ENCODE peak calls at places on chromosome 19, in nine cellular contexts. One of them, this sample, is unnamed.

GRCh38 chr19:18637644-18638630 is 1.1 kb downstream of the KLHL26 start:
- DNase-seq in endodermal cell: peak; percentile 76
- DNase-seq in RWPE2: no peak
- DNase-seq in breast epithelium: no peak
- DNase-seq in HepG2: no peak
- DNase-seq in cardiac muscle cell: no peak
- DNase-seq in Karpas-422: peak; percentile 58
- DNase-seq in ovary: no peak
- DNase-seq in adrenal gland: peak; percentile 49
- DNase-seq in this sample: no peak

GRCh38 chr19:50817941-50818858 is 5.4 kb downstream of the KLK1 start:
- DNase-seq in adrenal gland: peak; percentile 81
- DNase-seq in RWPE2: no peak
- DNase-seq in ovary: no peak
- DNase-seq in HepG2: no peak
- DNase-seq in cardiac muscle cell: peak; percentile 81
- DNase-seq in endodermal cell: peak; percentile 98
- DNase-seq in breast epithelium: no peak
- DNase-seq in Karpas-422: peak; percentile 73
- DNase-seq in this sample: peak; percentile 29

GRCh38 chr19:22026687-22027086 is 15.9 kb upstream of the ZNF208 start:
- DNase-seq in HepG2: no peak
- DNase-seq in Karpas-422: no peak
- DNase-seq in ovary: no peak
- DNase-seq in endodermal cell: no peak
- DNase-seq in adrenal gland: no peak
- DNase-seq in breast epithelium: no peak
- DNase-seq in cardiac muscle cell: no peak
- DNase-seq in RWPE2: no peak
- DNase-seq in this sample: no peak

GRCh38 chr19:17435218-17435617 is 13.2 kb downstream of the TMEM221 start:
- DNase-seq in adrenal gland: no peak
- DNase-seq in cardiac muscle cell: no peak
- DNase-seq in ovary: no peak
- DNase-seq in endodermal cell: no peak
- DNase-seq in Karpas-422: no peak
- DNase-seq in breast epithelium: no peak
- DNase-seq in HepG2: no peak
- DNase-seq in RWPE2: no peak
- DNase-seq in this sample: no peak

GRCh38 chr19:34274827-34275625 is 20.7 kb downstream of the GARRE1 start:
- DNase-seq in ovary: no peak
- DNase-seq in HepG2: peak; percentile 85
- DNase-seq in Karpas-422: no peak
- DNase-seq in endodermal cell: no peak
- DNase-seq in adrenal gland: no peak
- DNase-seq in breast epithelium: no peak
- DNase-seq in cardiac muscle cell: no peak
- DNase-seq in RWPE2: no peak
- DNase-seq in this sample: no peak

GRCh38 chr19:57800696-57801095 is 14.0 kb downstream of the ZNF552 start:
- DNase-seq in breast epithelium: no peak
- DNase-seq in HepG2: no peak
- DNase-seq in ovary: no peak
- DNase-seq in cardiac muscle cell: no peak
- DNase-seq in RWPE2: no peak
- DNase-seq in Karpas-422: no peak
- DNase-seq in endodermal cell: no peak
- DNase-seq in adrenal gland: no peak
- DNase-seq in this sample: no peak

GRCh38 chr19:2235396-2236284 is 489 bp downstream of the PLEKHJ1 start:
- DNase-seq in RWPE2: no peak
- DNase-seq in HepG2: peak; percentile 85
- DNase-seq in breast epithelium: no peak
- DNase-seq in endodermal cell: no peak
- DNase-seq in ovary: no peak
- DNase-seq in adrenal gland: peak; percentile 45
- DNase-seq in Karpas-422: peak; percentile 62
- DNase-seq in cardiac muscle cell: peak; percentile 58
- DNase-seq in this sample: peak; percentile 13

GRCh38 chr19:50377051-50377441 is 789 bp downstream of the NR1H2 start:
- DNase-seq in breast epithelium: no peak
- DNase-seq in ovary: peak; percentile 46
- DNase-seq in RWPE2: no peak
- DNase-seq in adrenal gland: peak; percentile 35
- DNase-seq in Karpas-422: no peak
- DNase-seq in cardiac muscle cell: peak; percentile 21
- DNase-seq in HepG2: peak; percentile 12
- DNase-seq in endodermal cell: peak; percentile 90
- DNase-seq in this sample: peak; percentile 56

GRCh38 chr19:17779281-17779930 is 15.5 kb upstream of the B3GNT3 start:
- DNase-seq in cardiac muscle cell: no peak
- DNase-seq in RWPE2: no peak
- DNase-seq in Karpas-422: no peak
- DNase-seq in ovary: peak; percentile 46
- DNase-seq in HepG2: no peak
- DNase-seq in adrenal gland: peak; percentile 58
- DNase-seq in breast epithelium: no peak
- DNase-seq in endodermal cell: peak; percentile 92
- DNase-seq in this sample: no peak

GRCh38 chr19:39236527-39236926 is 8.3 kb downstream of the IFNL3 start:
- DNase-seq in breast epithelium: no peak
- DNase-seq in endodermal cell: no peak
- DNase-seq in HepG2: no peak
- DNase-seq in RWPE2: no peak
- DNase-seq in adrenal gland: no peak
- DNase-seq in Karpas-422: no peak
- DNase-seq in ovary: no peak
- DNase-seq in cardiac muscle cell: no peak
- DNase-seq in this sample: no peak

GRCh38 chr19:33098023-33098652 is 17.2 kb downstream of the GPATCH1 start:
- DNase-seq in cardiac muscle cell: no peak
- DNase-seq in adrenal gland: peak; percentile 9
- DNase-seq in endodermal cell: no peak
- DNase-seq in ovary: no peak
- DNase-seq in HepG2: peak; percentile 76
- DNase-seq in breast epithelium: no peak
- DNase-seq in Karpas-422: no peak
- DNase-seq in RWPE2: no peak
- DNase-seq in this sample: no peak

GRCh38 chr19:492091-492531 is 4.2 kb upstream of the MADCAM1 start:
- DNase-seq in cardiac muscle cell: no peak
- DNase-seq in breast epithelium: no peak
- DNase-seq in ovary: no peak
- DNase-seq in adrenal gland: no peak
- DNase-seq in Karpas-422: no peak
- DNase-seq in RWPE2: no peak
- DNase-seq in HepG2: no peak
- DNase-seq in endodermal cell: peak; percentile 81
- DNase-seq in this sample: no peak

GRCh38 chr19:41882568-41883462 is at the start of gene ARHGEF1:
- DNase-seq in cardiac muscle cell: peak; percentile 38
- DNase-seq in Karpas-422: peak; percentile 84
- DNase-seq in ovary: peak; percentile 49
- DNase-seq in endodermal cell: peak; percentile 73
- DNase-seq in adrenal gland: peak; percentile 48
- DNase-seq in breast epithelium: no peak
- DNase-seq in HepG2: no peak
- DNase-seq in RWPE2: peak; percentile 69
- DNase-seq in this sample: peak; percentile 66

GRCh38 chr19:35742121-35742724 is at the start of gene IGFLR1:
- DNase-seq in breast epithelium: no peak
- DNase-seq in Karpas-422: peak; percentile 66
- DNase-seq in RWPE2: no peak
- DNase-seq in endodermal cell: no peak
- DNase-seq in cardiac muscle cell: no peak
- DNase-seq in ovary: no peak
- DNase-seq in adrenal gland: no peak
- DNase-seq in HepG2: no peak
- DNase-seq in this sample: peak; percentile 87
- H3K4me1 ChIP-seq in breast epithelium: peaks cover 6% of the 10 kb centered on the region
- H3K4me1 ChIP-seq in Karpas-422: peaks cover 51% of the 10 kb centered on the region
- H3K4me1 ChIP-seq in RWPE2: no peaks in the 10 kb centered on the region
- H3K4me1 ChIP-seq in endodermal cell: no peaks in the 10 kb centered on the region
- H3K4me1 ChIP-seq in cardiac muscle cell: peaks cover 3% of the 10 kb centered on the region
- H3K4me1 ChIP-seq in ovary: peaks cover 12% of the 10 kb centered on the region
- H3K4me1 ChIP-seq in adrenal gland: peaks cover 25% of the 10 kb centered on the region
- H3K4me1 ChIP-seq in HepG2: peaks cover 40% of the 10 kb centered on the region
- H3K4me1 ChIP-seq in this sample: peaks cover 75% of the 10 kb centered on the region

GRCh38 chr19:13189600-13189999 is 39.4 kb downstream of the IER2 start:
- DNase-seq in Karpas-422: peak; percentile 29
- DNase-seq in HepG2: peak; percentile 40
- DNase-seq in endodermal cell: peak; percentile 55
- DNase-seq in adrenal gland: no peak
- DNase-seq in RWPE2: no peak
- DNase-seq in ovary: no peak
- DNase-seq in cardiac muscle cell: no peak
- DNase-seq in breast epithelium: no peak
- DNase-seq in this sample: no peak
- H3K4me1 ChIP-seq in Karpas-422: no peaks in the 10 kb centered on the region
- H3K4me1 ChIP-seq in HepG2: peaks cover 33% of the 10 kb centered on the region
- H3K4me1 ChIP-seq in endodermal cell: no peaks in the 10 kb centered on the region
- H3K4me1 ChIP-seq in adrenal gland: no peaks in the 10 kb centered on the region
- H3K4me1 ChIP-seq in RWPE2: no peaks in the 10 kb centered on the region
- H3K4me1 ChIP-seq in ovary: no peaks in the 10 kb centered on the region
- H3K4me1 ChIP-seq in cardiac muscle cell: no peaks in the 10 kb centered on the region
- H3K4me1 ChIP-seq in breast epithelium: no peaks in the 10 kb centered on the region
- H3K4me1 ChIP-seq in this sample: peaks cover 22% of the 10 kb centered on the region

GRCh38 chr19:29413435-29413834 is 112.4 kb upstream of the VSTM2B start:
- DNase-seq in ovary: no peak
- DNase-seq in cardiac muscle cell: no peak
- DNase-seq in RWPE2: no peak
- DNase-seq in endodermal cell: no peak
- DNase-seq in Karpas-422: no peak
- DNase-seq in adrenal gland: no peak
- DNase-seq in HepG2: no peak
- DNase-seq in breast epithelium: no peak
- DNase-seq in this sample: no peak

GRCh38 chr19:29415507-29415906 is 110.3 kb upstream of the VSTM2B start:
- DNase-seq in breast epithelium: no peak
- DNase-seq in ovary: no peak
- DNase-seq in cardiac muscle cell: no peak
- DNase-seq in Karpas-422: peak; percentile 47
- DNase-seq in RWPE2: no peak
- DNase-seq in HepG2: no peak
- DNase-seq in endodermal cell: peak; percentile 83
- DNase-seq in adrenal gland: no peak
- DNase-seq in this sample: no peak

GRCh38 chr19:29409121-29409862 is 116.5 kb upstream of the VSTM2B start:
- DNase-seq in Karpas-422: no peak
- DNase-seq in RWPE2: no peak
- DNase-seq in adrenal gland: no peak
- DNase-seq in endodermal cell: no peak
- DNase-seq in HepG2: no peak
- DNase-seq in breast epithelium: no peak
- DNase-seq in ovary: no peak
- DNase-seq in cardiac muscle cell: no peak
- DNase-seq in this sample: no peak

GRCh38 chr19:29405728-29405995 is 120.1 kb upstream of the VSTM2B start:
- DNase-seq in adrenal gland: no peak
- DNase-seq in cardiac muscle cell: no peak
- DNase-seq in RWPE2: no peak
- DNase-seq in ovary: no peak
- DNase-seq in endodermal cell: no peak
- DNase-seq in breast epithelium: no peak
- DNase-seq in HepG2: no peak
- DNase-seq in Karpas-422: no peak
- DNase-seq in this sample: no peak

DNA sequence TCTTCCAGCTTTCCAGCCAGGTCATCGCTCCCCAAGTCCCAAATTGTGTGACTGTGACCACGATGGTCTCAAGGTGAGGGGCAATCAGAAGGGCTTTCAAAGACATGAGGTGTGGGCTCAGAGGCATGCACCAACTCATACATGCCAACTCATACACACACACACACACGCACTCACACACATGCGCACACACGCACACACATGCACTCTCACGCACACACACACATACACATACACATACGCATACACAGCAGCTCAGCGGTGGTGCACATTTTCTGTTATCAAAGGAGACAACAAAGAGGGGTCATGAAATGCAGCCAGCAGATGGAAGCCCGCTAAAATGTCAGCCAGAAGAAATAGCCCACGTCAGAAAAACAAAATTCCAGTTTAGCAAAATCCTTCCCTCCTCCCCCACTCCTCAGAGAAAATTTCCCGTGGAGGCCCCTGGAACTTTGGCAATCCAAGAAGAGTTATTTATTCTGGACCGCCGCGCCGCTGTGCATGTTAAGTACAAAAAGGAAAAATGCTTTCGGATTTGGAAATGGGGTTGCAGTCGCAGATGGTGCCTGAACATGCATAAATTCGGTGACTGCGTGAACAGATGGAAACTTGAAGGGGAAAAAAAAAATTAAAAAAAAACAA is 114.7 kb upstream of the VSTM2B start:
- DNase-seq in breast epithelium: no peak
- DNase-seq in cardiac muscle cell: no peak
- DNase-seq in adrenal gland: no peak
- DNase-seq in HepG2: no peak
- DNase-seq in endodermal cell: no peak
- DNase-seq in ovary: peak; percentile 44
- DNase-seq in RWPE2: no peak
- DNase-seq in Karpas-422: no peak
- DNase-seq in this sample: no peak
- H3K4me1 ChIP-seq in breast epithelium: no peaks in the 10 kb centered on the region
- H3K4me1 ChIP-seq in cardiac muscle cell: no peaks in the 10 kb centered on the region
- H3K4me1 ChIP-seq in adrenal gland: no peaks in the 10 kb centered on the region
- H3K4me1 ChIP-seq in HepG2: no peaks in the 10 kb centered on the region
- H3K4me1 ChIP-seq in endodermal cell: no peaks in the 10 kb centered on the region
- H3K4me1 ChIP-seq in ovary: no peaks in the 10 kb centered on the region
- H3K4me1 ChIP-seq in RWPE2: no peaks in the 10 kb centered on the region
- H3K4me1 ChIP-seq in Karpas-422: no peaks in the 10 kb centered on the region
- H3K4me1 ChIP-seq in this sample: no peaks in the 10 kb centered on the region

GRCh38 chr19:13840751-13841338 is 36.1 kb upstream of the NANOS3 start:
- DNase-seq in Karpas-422: no peak
- DNase-seq in breast epithelium: no peak
- DNase-seq in RWPE2: no peak
- DNase-seq in adrenal gland: no peak
- DNase-seq in ovary: no peak
- DNase-seq in cardiac muscle cell: no peak
- DNase-seq in HepG2: no peak
- DNase-seq in endodermal cell: no peak
- DNase-seq in this sample: no peak

GRCh38 chr19:13842294-13843103 is 34.4 kb upstream of the NANOS3 start:
- DNase-seq in adrenal gland: peak; percentile 88
- DNase-seq in RWPE2: no peak
- DNase-seq in cardiac muscle cell: peak; percentile 72
- DNase-seq in breast epithelium: peak; percentile 89
- DNase-seq in HepG2: no peak
- DNase-seq in Karpas-422: peak; percentile 65
- DNase-seq in endodermal cell: peak; percentile 71
- DNase-seq in ovary: peak; percentile 90
- DNase-seq in this sample: peak; percentile 66

GRCh38 chr19:13844130-13844631 is 32.8 kb upstream of the NANOS3 start:
- DNase-seq in RWPE2: peak; percentile 92
- DNase-seq in endodermal cell: no peak
- DNase-seq in adrenal gland: no peak
- DNase-seq in Karpas-422: no peak
- DNase-seq in HepG2: no peak
- DNase-seq in ovary: no peak
- DNase-seq in cardiac muscle cell: no peak
- DNase-seq in breast epithelium: no peak
- DNase-seq in this sample: no peak

GRCh38 chr19:13841339-13842293 is 35.3 kb upstream of the NANOS3 start:
- DNase-seq in cardiac muscle cell: no peak
- DNase-seq in Karpas-422: peak; percentile 36
- DNase-seq in ovary: no peak
- DNase-seq in adrenal gland: peak; percentile 64
- DNase-seq in breast epithelium: peak; percentile 84
- DNase-seq in RWPE2: peak; percentile 82
- DNase-seq in endodermal cell: peak; percentile 63
- DNase-seq in HepG2: no peak
- DNase-seq in this sample: peak; percentile 39

GRCh38 chr19:13843104-13843921 is 33.6 kb upstream of the NANOS3 start:
- DNase-seq in Karpas-422: no peak
- DNase-seq in cardiac muscle cell: peak; percentile 42
- DNase-seq in HepG2: no peak
- DNase-seq in breast epithelium: peak; percentile 84
- DNase-seq in RWPE2: peak; percentile 95
- DNase-seq in endodermal cell: peak; percentile 83
- DNase-seq in ovary: peak; percentile 73
- DNase-seq in adrenal gland: peak; percentile 56
- DNase-seq in this sample: no peak
- H3K4me1 ChIP-seq in Karpas-422: peaks cover 46% of the 10 kb centered on the region
- H3K4me1 ChIP-seq in cardiac muscle cell: peaks cover 35% of the 10 kb centered on the region
- H3K4me1 ChIP-seq in HepG2: peaks cover 83% of the 10 kb centered on the region
- H3K4me1 ChIP-seq in breast epithelium: peaks cover 28% of the 10 kb centered on the region
- H3K4me1 ChIP-seq in RWPE2: peaks cover 31% of the 10 kb centered on the region
- H3K4me1 ChIP-seq in endodermal cell: peaks cover 17% of the 10 kb centered on the region
- H3K4me1 ChIP-seq in ovary: peaks cover 25% of the 10 kb centered on the region
- H3K4me1 ChIP-seq in adrenal gland: peaks cover 27% of the 10 kb centered on the region
- H3K4me1 ChIP-seq in this sample: peaks cover 88% of the 10 kb centered on the region

This sample was measured in CD4-positive, CD25-positive, alpha-beta regulatory T cell.